ENCODE peak calls at places on chromosome 3, in five cellular contexts. R, V, W, I and A are unnamed samples.

GRCh38 chr3:88151358-88151757 is 1.6 kb downstream of the C3orf38 start:
- DNase-seq in R (no peak), V (no peak), W (no peak), I (no peak), A (no peak)

GRCh38 chr3:186869253-186870235 is 27.0 kb downstream of the ADIPOQ start:
- DNase-seq in R (no peak), V (no peak), W (no peak), I (no peak), A (no peak)

GRCh38 chr3:186400677-186401076 is 38.6 kb upstream of the DGKG start:
- DNase-seq in R (no peak), V (no peak), W (no peak), I (no peak), A (no peak)

GRCh38 chr3:156610154-156610553 is 55.2 kb upstream of the SSR3 start:
- DNase-seq in R (no peak), V (no peak), W (no peak), I (no peak), A (no peak)

GRCh38 chr3:178536271-178537079 is at the start of gene KCNMB2:
- DNase-seq in R (no peak), V (no peak), W (no peak), I (no peak), A (no peak)

GRCh38 chr3:22861426-22861825 is 341.7 kb upstream of the UBE2E2 start:
- DNase-seq in R (no peak), V (no peak), W (no peak), I (no peak), A (no peak)

GRCh38 chr3:153628591-153628990 is 466.6 kb downstream of the RAP2B start:
- DNase-seq in R (no peak), V (no peak), W (no peak), I (no peak), A (no peak)

GRCh38 chr3:32421991-32422859 is 30.6 kb downstream of the CMTM7 start:
- DNase-seq in R (peak; percentile 78), V (peak; percentile 82), W (peak; percentile 10), I (peak; percentile 82), A (no peak)

GRCh38 chr3:44648564-44649229 is at the start of gene ZNF35:
- DNase-seq in R (peak; percentile 63), V (peak; percentile 87), W (peak; percentile 75), I (peak; percentile 78), A (peak; percentile 27)

GRCh38 chr3:81808900-81809299 is 47.5 kb upstream of the GBE1 start:
- DNase-seq in R (no peak), V (no peak), W (no peak), I (no peak), A (no peak)

GRCh38 chr3:13072239-13073041 is 789 bp downstream of the IQSEC1 start:
- DNase-seq in R (no peak), V (peak; percentile 81), W (no peak), I (peak; percentile 36), A (no peak)

GRCh38 chr3:32157600-32158264 is 51.3 kb downstream of the GPD1L start:
- DNase-seq in R (no peak), V (no peak), W (no peak), I (no peak), A (no peak)

GRCh38 chr3:98565843-98566242 is 27.6 kb downstream of the CPOX start:
- DNase-seq in R (no peak), V (no peak), W (no peak), I (no peak), A (no peak)

GRCh38 chr3:171867976-171868375 is 24.8 kb downstream of the TMEM212 start:
- DNase-seq in R (no peak), V (no peak), W (no peak), I (no peak), A (no peak)

GRCh38 chr3:13559751-13560540 is 11.0 kb downstream of the FBLN2 start:
- DNase-seq in R (no peak), V (no peak), W (no peak), I (peak; percentile 53), A (no peak)

GRCh38 chr3:160904691-160905090 is 148.7 kb downstream of the PPM1L start:
- DNase-seq in R (no peak), V (no peak), W (no peak), I (no peak), A (no peak)

GRCh38 chr3:58414538-58415197 is 19.0 kb downstream of the PDHB start:
- DNase-seq in R (peak; percentile 66), V (peak; percentile 76), W (peak; percentile 26), I (peak; percentile 40), A (peak; percentile 39)

GRCh38 chr3:65436580-65436979 is 602.1 kb downstream of the MAGI1 start:
- DNase-seq in R (no peak), V (no peak), W (no peak), I (no peak), A (no peak)

GRCh38 chr3:120498947-120499346 is 48.2 kb upstream of the FSTL1 start:
- DNase-seq in R (peak; percentile 57), V (no peak), W (no peak), I (no peak), A (no peak)

GRCh38 chr3:31936661-31937060 is 44.4 kb downstream of the OSBPL10 start:
- DNase-seq in R (no peak), V (no peak), W (no peak), I (no peak), A (no peak)

GRCh38 chr3:111577798-111578685 is 17.1 kb downstream of the ZBED2 start:
- DNase-seq in R (no peak), V (peak; percentile 47), W (peak; percentile 79), I (no peak), A (no peak)

GRCh38 chr3:102457644-102458043 is 22.8 kb downstream of the ZPLD1 start:
- DNase-seq in R (no peak), V (no peak), W (no peak), I (no peak), A (no peak)

GRCh38 chr3:172595648-172596393 is 72.6 kb upstream of the TNFSF10 start:
- DNase-seq in R (peak; percentile 49), V (peak; percentile 78), W (peak; percentile 45), I (no peak), A (no peak)

GRCh38 chr3:13528217-13528801 is 20.6 kb upstream of the FBLN2 start:
- DNase-seq in R (no peak), V (no peak), W (peak; percentile 73), I (no peak), A (no peak)

GRCh38 chr3:42741796-42742195 is 31.3 kb downstream of the CCDC13 start:
- DNase-seq in R (no peak), V (no peak), W (no peak), I (no peak), A (no peak)

GRCh38 chr3:171809513-171810277 is 588 bp downstream of the PLD1 start:
- DNase-seq in R (peak; percentile 87), V (peak; percentile 75), W (peak; percentile 67), I (peak; percentile 89), A (peak; percentile 24)

GRCh38 chr3:128227507-128227906 is 74.2 kb downstream of the EEFSEC start:
- DNase-seq in R (no peak), V (no peak), W (no peak), I (no peak), A (no peak)

GRCh38 chr3:127170794-127171193 is 22.1 kb upstream of the PRR23E start:
- DNase-seq in R (no peak), V (no peak), W (no peak), I (no peak), A (no peak)

GRCh38 chr3:122661633-122662032 is 19.0 kb upstream of the PARP14 start:
- DNase-seq in R (no peak), V (no peak), W (no peak), I (no peak), A (no peak)

GRCh38 chr3:71537211-71537611 is 46.3 kb downstream of the FOXP1 start:
- DNase-seq in R (peak; percentile 67), V (no peak), W (peak; percentile 55), I (peak; percentile 39), A (no peak)

GRCh38 chr3:174247671-174248070 is 611.5 kb upstream of the NAALADL2 start:
- DNase-seq in R (no peak), V (no peak), W (no peak), I (no peak), A (no peak)

GRCh38 chr3:58357402-58357801 is 24.7 kb downstream of the PXK start:
- DNase-seq in R (no peak), V (no peak), W (no peak), I (no peak), A (no peak)

GRCh38 chr3:2303567-2303966 is 204.9 kb downstream of the CNTN4 start:
- DNase-seq in R (no peak), V (no peak), W (no peak), I (no peak), A (no peak)

DNA sequence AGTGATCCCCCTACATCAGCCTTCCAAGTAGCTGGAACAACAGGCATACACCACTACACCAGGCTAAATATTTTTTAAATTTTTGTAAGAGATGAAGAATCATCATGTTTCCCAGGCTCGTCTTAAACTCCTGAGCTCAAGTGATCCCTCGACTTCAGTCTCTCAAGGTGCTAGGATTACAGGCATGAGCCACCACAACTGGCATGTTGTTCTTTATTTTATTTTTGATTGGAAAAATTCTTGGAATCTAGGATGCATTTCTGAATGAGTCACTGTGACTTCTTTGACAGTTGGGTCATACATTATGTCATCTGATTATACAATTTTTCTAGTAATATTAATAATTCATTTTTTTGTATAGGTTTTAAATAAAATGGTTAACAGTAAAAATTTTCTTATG is 870.3 kb downstream of the SI start:
- DNase-seq in R (no peak), V (no peak), W (no peak), I (no peak), A (no peak)
- H3K27ac ChIP-seq in R (no peak overlapping the region), V (no peak overlapping the region), W (no peak overlapping the region), I (no peak overlapping the region), A (no peak overlapping the region)

GRCh38 chr3:52685285-52685704 is 418 bp downstream of the PBRM1 start:
- DNase-seq in R (peak; percentile 58), V (peak; percentile 92), W (peak; percentile 61), I (peak; percentile 88), A (peak; percentile 54)

GRCh38 chr3:52682016-52682415 is 3.7 kb downstream of the PBRM1 start:
- DNase-seq in R (peak; percentile 39), V (no peak), W (no peak), I (no peak), A (no peak)

GRCh38 chr3:52681610-52682009 is 4.1 kb downstream of the PBRM1 start:
- DNase-seq in R (no peak), V (no peak), W (no peak), I (no peak), A (no peak)

GRCh38 chr3:52684184-52684583 is 1.5 kb downstream of the PBRM1 start:
- DNase-seq in R (no peak), V (no peak), W (no peak), I (no peak), A (no peak)

GRCh38 chr3:52683611-52684010 is 2.1 kb downstream of the PBRM1 start:
- DNase-seq in R (no peak), V (no peak), W (no peak), I (no peak), A (no peak)
- H3K4me1 ChIP-seq in R (peaks cover 10% of the 10 kb centered on the region), V (no peaks in the 10 kb centered on the region), W (peaks cover 48% of the 10 kb centered on the region), I (peaks cover 47% of the 10 kb centered on the region), A (peaks cover 22% of the 10 kb centered on the region)

GRCh38 chr3:146827836-146828235 is 222.7 kb upstream of the PLSCR5 start:
- DNase-seq in R (no peak), V (no peak), W (no peak), I (no peak), A (no peak)
- H3K27ac ChIP-seq in R (no peak overlapping the region), V (no peak overlapping the region), W (no peak overlapping the region), I (no peak overlapping the region), A (no peak overlapping the region)

DNA sequence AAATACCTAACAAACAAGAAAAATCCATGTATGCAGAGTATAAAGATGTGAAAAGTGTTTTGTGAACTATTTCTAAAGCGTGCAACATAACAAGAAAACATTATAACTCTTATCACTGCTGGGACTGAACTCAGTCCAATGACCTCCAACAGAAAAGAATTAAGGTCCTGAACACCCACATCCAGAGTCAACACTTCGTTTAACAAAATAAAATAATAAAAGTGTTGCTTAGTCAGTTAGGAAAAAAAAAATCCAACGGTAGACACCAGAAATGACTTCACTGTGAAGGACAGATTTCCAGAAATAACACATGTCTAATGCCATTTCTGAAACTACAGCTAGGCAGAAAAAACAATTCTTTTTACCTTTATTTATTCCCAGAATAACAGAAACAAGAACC is 28.0 kb downstream of the MB21D2 start:
- DNase-seq in R (no peak), V (no peak), W (no peak), I (no peak), A (no peak)
- H3K4me1 ChIP-seq in R (no peaks in the 10 kb centered on the region), V (no peaks in the 10 kb centered on the region), W (peaks cover 78% of the 10 kb centered on the region), I (no peaks in the 10 kb centered on the region), A (peaks cover 16% of the 10 kb centered on the region)